ENCODE peak calls at places on chromosomes 6 and 20, in six cellular contexts. G is GM23338, S is GM12878, V is HepG2, D is WTC11, P is H1. T is an unnamed sample.

GRCh38 chr20:58393299-58393698 is 4.3 kb downstream of the VAPB start:
- DNase-seq in G (no peak), S (no peak), V (no peak), D (no peak), P (no peak), T (no peak)

GRCh38 chr6:18632670-18633410 is 245.7 kb downstream of the RNF144B start:
- DNase-seq in G (no peak), S (no peak), V (peak; percentile 32), D (no peak), P (no peak), T (no peak)

GRCh38 chr6:28709478-28710349 is 184.0 kb downstream of the GPX5 start:
- DNase-seq in G (peak; percentile 68), S (no peak), V (no peak), D (no peak), P (peak; percentile 67), T (peak; percentile 60)

GRCh38 chr6:110877154-110877564 is 2.6 kb downstream of the AMD1 start:
- DNase-seq in G (no peak), S (no peak), V (peak; percentile 72), D (no peak), P (no peak), T (no peak)

GRCh38 chr6:51839975-51840374 is 247.4 kb downstream of the PKHD1 start:
- DNase-seq in G (no peak), S (no peak), V (no peak), D (no peak), P (no peak), T (no peak)

GRCh38 chr20:31968299-31969126 is 562 bp downstream of the XKR7 start:
- DNase-seq in G (peak; percentile 97), S (no peak), V (peak; percentile 64), D (peak; percentile 95), P (peak; percentile 99), T (peak; percentile 96)

GRCh38 chr6:71498643-71499042 is 210.0 kb downstream of the OGFRL1 start:
- DNase-seq in G (no peak), S (no peak), V (no peak), D (no peak), P (no peak), T (no peak)

GRCh38 chr20:8287328-8287727 is 155.3 kb downstream of the PLCB1 start:
- DNase-seq in G (no peak), S (no peak), V (no peak), D (no peak), P (no peak), T (no peak)

GRCh38 chr20:59087829-59088433 is 45.3 kb upstream of the PRELID3B start:
- DNase-seq in G (peak; percentile 91), S (no peak), V (peak; percentile 70), D (peak; percentile 88), P (peak; percentile 92), T (peak; percentile 74)

GRCh38 chr20:49276201-49276894 is 1.5 kb downstream of the ZNFX1 start:
- DNase-seq in G (no peak), S (no peak), V (no peak), D (no peak), P (no peak), T (peak; percentile 30)

GRCh38 chr6:167707686-167708500 is 118.8 kb upstream of the AFDN start:
- DNase-seq in G (no peak), S (no peak), V (no peak), D (no peak), P (no peak), T (no peak)

GRCh38 chr20:22402990-22403859 is 181.1 kb downstream of the FOXA2 start:
- DNase-seq in G (peak; percentile 36), S (no peak), V (peak; percentile 64), D (no peak), P (no peak), T (no peak)

GRCh38 chr6:84771732-84772131 is 7.3 kb upstream of the TBX18 start:
- DNase-seq in G (no peak), S (no peak), V (no peak), D (no peak), P (no peak), T (no peak)

GRCh38 chr20:54146672-54147071 is 27.1 kb downstream of the CYP24A1 start:
- DNase-seq in G (no peak), S (no peak), V (no peak), D (no peak), P (no peak), T (no peak)

GRCh38 chr20:57361517-57361916 is 10.5 kb downstream of the RAE1 start:
- DNase-seq in G (no peak), S (no peak), V (no peak), D (no peak), P (no peak), T (no peak)

GRCh38 chr6:117907600-117908245 is 659 bp downstream of the SLC35F1 start:
- DNase-seq in G (peak; percentile 71), S (no peak), V (no peak), D (peak; percentile 63), P (peak; percentile 78), T (no peak)

GRCh38 chr6:31887173-31887572 is 8.4 kb upstream of the SLC44A4 start:
- DNase-seq in G (no peak), S (no peak), V (no peak), D (no peak), P (no peak), T (no peak)

GRCh38 chr20:41145821-41146620 is 8.7 kb downstream of the PLCG1 start:
- DNase-seq in G (no peak), S (no peak), V (no peak), D (no peak), P (no peak), T (no peak)

GRCh38 chr20:59400666-59401065 is 100.3 kb downstream of the EDN3 start:
- DNase-seq in G (no peak), S (no peak), V (no peak), D (no peak), P (no peak), T (no peak)

GRCh38 chr6:998551-998950 is 305.6 kb upstream of the EXOC2 start:
- DNase-seq in G (no peak), S (no peak), V (no peak), D (no peak), P (no peak), T (no peak)

GRCh38 chr20:58577871-58578615 is 62.8 kb upstream of the APCDD1L start:
- DNase-seq in G (no peak), S (no peak), V (no peak), D (peak; percentile 12), P (no peak), T (no peak)

GRCh38 chr6:31829633-31830492 is 2.3 kb downstream of the HSPA1B start:
- DNase-seq in G (peak; percentile 61), S (no peak), V (no peak), D (no peak), P (no peak), T (no peak)

GRCh38 chr20:25042531-25043498 is 15.1 kb downstream of the ACSS1 start:
- DNase-seq in G (no peak), S (peak; percentile 61), V (no peak), D (no peak), P (no peak), T (no peak)

GRCh38 chr6:34053721-34054120 is 92.2 kb downstream of the GRM4 start:
- DNase-seq in G (peak; percentile 59), S (no peak), V (no peak), D (no peak), P (no peak), T (no peak)

GRCh38 chr20:58625585-58625984 is 25.5 kb upstream of the STX16 start:
- DNase-seq in G (no peak), S (no peak), V (no peak), D (no peak), P (no peak), T (no peak)

GRCh38 chr6:135506270-135506997 is 8.9 kb upstream of the AHI1 start:
- DNase-seq in G (peak; percentile 57), S (no peak), V (peak; percentile 45), D (no peak), P (no peak), T (peak; percentile 67)

GRCh38 chr6:47567586-47567985 is 90.0 kb downstream of the CD2AP start:
- DNase-seq in G (no peak), S (no peak), V (no peak), D (no peak), P (no peak), T (no peak)

DNA sequence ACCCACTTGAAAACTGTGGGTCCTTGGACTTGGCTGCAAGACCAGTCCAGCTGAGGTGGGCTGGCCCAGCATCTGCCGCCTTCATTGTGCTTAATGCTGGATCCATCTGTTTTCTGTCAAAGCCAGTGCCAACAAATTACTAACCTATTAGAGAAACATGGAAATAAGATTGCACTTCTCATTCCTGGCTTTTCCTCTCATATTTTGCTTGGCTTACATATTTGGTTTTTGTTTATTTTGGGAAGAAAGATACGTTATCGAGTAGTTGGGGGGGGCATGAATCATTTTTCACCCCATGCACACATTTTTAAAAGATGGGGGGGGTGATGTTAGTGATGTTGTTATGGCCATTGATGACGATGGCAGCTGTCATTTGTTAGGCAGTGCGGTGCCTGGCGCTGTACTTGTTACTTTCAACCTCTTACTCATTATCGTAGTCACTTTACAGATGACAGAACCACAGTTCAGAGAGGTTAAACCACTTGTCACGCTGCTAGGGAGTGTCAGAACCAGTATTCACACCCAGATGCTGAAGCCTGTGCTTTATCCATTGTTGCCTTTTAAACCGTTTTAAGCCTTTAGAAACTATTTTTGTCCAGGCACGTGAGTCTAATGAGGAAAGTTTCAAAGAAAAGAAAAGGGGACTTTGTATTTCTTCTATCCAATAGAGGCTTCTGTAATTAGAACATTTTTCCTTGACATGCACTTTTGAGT is 180.0 kb downstream of the TMEM242 start:
- DNase-seq in G (no peak), S (no peak), V (no peak), D (no peak), P (no peak), T (no peak)
- TF ChIP-seq CREB1 in G (no peak), S (peak; percentile 79), V (no peak), D (no peak), P (no peak), T (no peak)

GRCh38 chr20:63594043-63594561 is 20.1 kb upstream of the HELZ2 start:
- DNase-seq in G (no peak), S (no peak), V (no peak), D (no peak), P (no peak), T (no peak)
- TF ChIP-seq CREB1 in G (no peak), S (no peak), V (no peak), D (no peak), P (no peak), T (no peak)

GRCh38 chr20:37380864-37381579 is 35.1 kb downstream of the SRC start:
- DNase-seq in G (no peak), S (no peak), V (no peak), D (no peak), P (no peak), T (no peak)
- TF ChIP-seq CREB1 in G (no peak), S (no peak), V (no peak), D (no peak), P (no peak), T (no peak)

DNA sequence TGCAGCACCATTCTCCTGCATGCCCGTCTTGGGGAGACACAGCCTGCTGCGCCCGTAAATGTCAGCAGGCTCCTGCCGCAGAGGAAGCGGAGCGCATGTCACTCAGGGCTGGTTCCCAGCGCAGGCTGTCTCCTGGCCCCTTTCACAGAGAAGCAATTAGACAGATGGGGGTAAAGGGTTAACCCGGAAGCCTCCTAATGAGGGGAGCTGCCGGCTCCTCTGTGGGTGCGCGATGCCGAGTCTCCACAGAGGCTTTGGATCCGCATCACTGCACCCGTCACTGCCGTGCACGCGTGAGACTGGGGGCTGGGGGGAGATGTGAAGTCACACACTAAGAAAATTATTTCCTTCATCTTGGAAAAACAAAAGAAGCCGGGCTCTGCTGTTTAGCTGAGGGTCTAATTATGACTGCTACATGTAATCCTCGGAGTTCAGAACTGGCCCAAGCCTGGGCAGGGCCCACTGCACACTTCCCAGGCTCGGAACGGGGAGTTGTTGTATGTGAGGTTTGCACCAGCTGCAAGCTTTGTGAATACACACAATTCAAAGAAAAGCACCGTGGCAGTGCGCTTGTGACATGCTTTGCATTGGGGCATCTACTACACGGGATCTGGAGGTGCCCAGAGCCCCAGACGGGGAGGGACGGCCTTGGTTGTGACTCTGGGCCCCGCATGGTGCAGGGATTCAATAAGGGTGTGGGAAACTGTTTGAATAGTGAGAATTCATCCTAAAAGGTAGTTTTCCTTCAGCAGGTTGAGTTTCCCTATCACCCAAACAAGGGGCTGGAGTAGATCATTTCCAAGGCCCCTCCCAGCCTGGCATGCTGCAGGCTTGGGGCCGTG is 331.6 kb downstream of the TAF4 start:
- DNase-seq in G (no peak), S (no peak), V (no peak), D (no peak), P (no peak), T (no peak)
- TF ChIP-seq CREB1 in G (no peak), S (no peak), V (no peak), D (no peak), P (no peak), T (no peak)